ENCODE peak calls at places on chromosomes 5 and 9, in nine cellular contexts. L, G, K, B, S, R, N, H and Y are unnamed samples.

GRCh38 chr9:120490888-120491595 is 88.9 kb downstream of the CDK5RAP2 start:
- DNase-seq in S (no peak), K (no peak), B (no peak), N (no peak), G (peak), L (no peak), H (no peak), R (no peak), Y (no peak)

GRCh38 chr5:60652206-60652605 is 47.8 kb downstream of the DEPDC1B start:
- DNase-seq in N (no peak), G (peak), R (no peak), S (no peak), B (peak), K (no peak), H (no peak), L (no peak), Y (no peak)

GRCh38 chr5:145976431-145977155 is 40.2 kb downstream of the SH3RF2 start:
- DNase-seq in B (peak), R (no peak), S (no peak), H (no peak), K (no peak), L (no peak), N (no peak), G (no peak), Y (no peak)

GRCh38 chr5:112709416-112709815 is 28.3 kb upstream of the APC start:
- DNase-seq in R (no peak), H (no peak), K (no peak), L (no peak), G (peak), B (peak), N (no peak), S (no peak), Y (no peak)

GRCh38 chr5:169131944-169132343 is 169.0 kb downstream of the SLIT3 start:
- DNase-seq in G (no peak), H (no peak), N (no peak), R (no peak), L (no peak), K (no peak), B (no peak), S (no peak), Y (no peak)

GRCh38 chr5:179762079-179762780 is 29.6 kb downstream of the MAML1 start:
- DNase-seq in K (no peak), R (no peak), G (peak), S (peak), L (no peak), N (no peak), B (no peak), H (no peak), Y (peak)

GRCh38 chr5:126477681-126478117 is 54.5 kb downstream of the GRAMD2B start:
- DNase-seq in B (no peak), S (no peak), L (no peak), H (no peak), K (no peak), N (no peak), G (peak), R (no peak), Y (no peak)

GRCh38 chr5:1446602-1447343 is 1.5 kb upstream of the SLC6A3 start:
- DNase-seq in S (no peak), B (no peak), N (no peak), H (peak), K (no peak), L (no peak), G (no peak), R (no peak), Y (peak)

GRCh38 chr9:114180701-114181582 is 25.6 kb downstream of the COL27A1 start:
- DNase-seq in H (no peak), L (no peak), R (no peak), S (no peak), G (peak), K (peak), N (no peak), B (peak), Y (no peak)

GRCh38 chr9:120713257-120714087 is 798 bp downstream of the MEGF9 start:
- DNase-seq in K (peak), S (peak), N (no peak), R (no peak), H (peak), B (peak), G (no peak), L (no peak), Y (peak)

GRCh38 chr5:76718880-76719279 is 3.0 kb downstream of the F2R start:
- DNase-seq in H (no peak), S (no peak), L (no peak), G (no peak), R (no peak), K (no peak), N (no peak), B (no peak), Y (no peak)

GRCh38 chr9:109289186-109289585 is 31.7 kb downstream of the EPB41L4B start:
- DNase-seq in N (no peak), S (no peak), R (no peak), B (no peak), L (no peak), K (no peak), H (no peak), G (no peak), Y (no peak)

GRCh38 chr5:173178369-173178910 is 34.1 kb downstream of the BNIP1 start:
- DNase-seq in L (no peak), S (no peak), N (no peak), G (no peak), R (no peak), K (no peak), B (no peak), H (no peak), Y (no peak)

GRCh38 chr9:109272745-109273144 is 48.1 kb downstream of the EPB41L4B start:
- DNase-seq in N (no peak), G (no peak), K (no peak), B (no peak), H (no peak), R (no peak), L (no peak), S (no peak), Y (no peak)

GRCh38 chr5:112965733-112966306 is 10.8 kb upstream of the DCP2 start:
- DNase-seq in R (no peak), K (no peak), N (no peak), H (no peak), G (no peak), S (no peak), L (no peak), B (no peak), Y (no peak)

GRCh38 chr5:140216468-140217074 is 41.6 kb downstream of the CYSTM1 start:
- DNase-seq in L (no peak), H (no peak), G (no peak), R (no peak), B (no peak), K (no peak), S (no peak), N (no peak), Y (no peak)

GRCh38 chr9:93057024-93057702 is 1.3 kb upstream of the SUSD3 start:
- DNase-seq in R (no peak), G (no peak), L (no peak), H (no peak), K (no peak), S (no peak), B (no peak), N (no peak), Y (no peak)

GRCh38 chr9:7592321-7593319 is 207.0 kb downstream of the DMAC1 start:
- DNase-seq in L (no peak), G (no peak), R (no peak), K (no peak), H (no peak), B (no peak), N (no peak), S (no peak), Y (no peak)

GRCh38 chr9:121550569-121551512 is 51.2 kb upstream of the GGTA1 start:
- DNase-seq in L (peak), B (peak), S (peak), N (peak), H (peak), G (peak), K (peak), R (no peak), Y (peak)

GRCh38 chr9:17631396-17631795 is 52.5 kb downstream of the SH3GL2 start:
- DNase-seq in H (no peak), B (no peak), G (no peak), L (no peak), N (no peak), S (no peak), R (no peak), K (no peak), Y (no peak)

GRCh38 chr9:90898229-90898628 is 96.6 kb downstream of the SYK start:
- DNase-seq in L (no peak), R (no peak), B (peak), H (peak), N (no peak), G (no peak), K (no peak), S (no peak), Y (no peak)

GRCh38 chr5:179110528-179110927 is 50.4 kb downstream of the ZNF354C start:
- DNase-seq in N (no peak), G (no peak), R (no peak), B (no peak), L (no peak), S (no peak), H (peak), K (no peak), Y (no peak)

GRCh38 chr5:40227366-40227765 is 452.3 kb upstream of the PTGER4 start:
- DNase-seq in G (no peak), H (no peak), S (no peak), N (no peak), K (no peak), R (no peak), L (no peak), B (peak), Y (no peak)

GRCh38 chr5:132010645-132011560 is 555 bp downstream of the ACSL6 start:
- DNase-seq in L (peak), K (no peak), S (no peak), G (no peak), N (no peak), R (no peak), B (no peak), H (peak), Y (peak)

GRCh38 chr9:12657998-12658397 is 35.2 kb upstream of the TYRP1 start:
- DNase-seq in B (no peak), H (no peak), K (peak), R (no peak), G (no peak), S (no peak), L (no peak), N (no peak), Y (no peak)

GRCh38 chr9:89661956-89662717 is 57.3 kb downstream of the GADD45G start:
- DNase-seq in R (peak), B (peak), G (peak), L (no peak), K (peak), S (no peak), H (peak), N (no peak), Y (no peak)

GRCh38 chr5:35316611-35317307 is 86.5 kb upstream of the PRLR start:
- DNase-seq in S (no peak), H (no peak), B (no peak), K (no peak), L (no peak), N (no peak), G (peak), R (no peak), Y (no peak)

GRCh38 chr9:127142931-127143464 is 20.6 kb upstream of the ANGPTL2 start:
- DNase-seq in G (no peak), R (no peak), H (no peak), N (no peak), S (no peak), B (no peak), L (no peak), K (no peak), Y (no peak)

GRCh38 chr5:173855162-173855994 is 32.8 kb upstream of the CPEB4 start:
- DNase-seq in N (no peak), H (no peak), L (no peak), G (no peak), S (no peak), K (no peak), R (no peak), B (no peak), Y (no peak)

GRCh38 chr9:88932766-88933165 is 58.5 kb upstream of the S1PR3 start:
- DNase-seq in B (no peak), H (no peak), S (no peak), N (no peak), L (no peak), K (no peak), G (no peak), R (no peak), Y (no peak)

GRCh38 chr5:44089419-44090125 is 299.6 kb downstream of the FGF10 start:
- DNase-seq in S (no peak), K (peak), G (no peak), L (no peak), R (no peak), N (no peak), B (peak), H (no peak), Y (no peak)

GRCh38 chr9:113622600-113623400 is 159.3 kb downstream of the RGS3 start:
- DNase-seq in G (peak), L (peak), B (peak), H (peak), N (no peak), S (no peak), R (no peak), K (no peak), Y (no peak)

GRCh38 chr9:68530618-68531017 is 10.1 kb downstream of the TMEM252 start:
- DNase-seq in N (no peak), H (no peak), L (no peak), K (peak), B (peak), R (no peak), S (no peak), G (no peak), Y (no peak)

GRCh38 chr5:85760519-85760918 is 857.2 kb upstream of the COX7C start:
- DNase-seq in S (no peak), L (no peak), B (no peak), H (no peak), K (no peak), G (no peak), R (no peak), N (no peak), Y (no peak)

GRCh38 chr9:38058452-38059232 is 10.4 kb downstream of the SHB start:
- DNase-seq in R (no peak), H (no peak), S (no peak), L (no peak), N (no peak), G (no peak), K (no peak), B (no peak), Y (no peak)

GRCh38 chr5:45062044-45062443 is 253.3 kb downstream of the MRPS30 start:
- DNase-seq in N (no peak), R (no peak), H (no peak), B (no peak), L (no peak), G (no peak), K (no peak), S (no peak), Y (no peak)

GRCh38 chr9:78441822-78442431 is 145.0 kb downstream of the PSAT1 start:
- DNase-seq in S (no peak), G (no peak), B (no peak), H (no peak), K (peak), L (no peak), N (no peak), R (no peak), Y (no peak)

GRCh38 chr5:14438195-14438606 is 143.4 kb upstream of the OTULINL start:
- DNase-seq in B (no peak), R (no peak), N (no peak), L (no peak), S (no peak), K (no peak), G (no peak), H (peak), Y (no peak)

GRCh38 chr9:86513429-86513828 is 159.2 kb upstream of the TUT7 start:
- DNase-seq in H (no peak), N (no peak), R (no peak), S (no peak), L (no peak), K (no peak), B (no peak), G (no peak), Y (no peak)